ENCODE peak calls at places on chromosomes 11 and 22, in five cellular contexts. One of them, this sample, is unnamed.

GRCh38 chr22:35631597-35631996 is 14.5 kb upstream of the MB start:
- DNase-seq in left ventricle myocardium inferior: no peak
- DNase-seq in astrocyte of the spinal cord: peak
- DNase-seq in H9: peak
- DNase-seq in thoracic aorta: no peak
- DNase-seq in this sample: no peak

GRCh38 chr22:43013355-43014061 is 1.4 kb downstream of the PACSIN2 start:
- DNase-seq in H9: no peak
- DNase-seq in thoracic aorta: no peak
- DNase-seq in astrocyte of the spinal cord: peak
- DNase-seq in left ventricle myocardium inferior: no peak
- DNase-seq in this sample: no peak

GRCh38 chr11:38392176-38392575 is 1794.1 kb upstream of the RAG2 start:
- DNase-seq in left ventricle myocardium inferior: no peak
- DNase-seq in H9: no peak
- DNase-seq in thoracic aorta: no peak
- DNase-seq in astrocyte of the spinal cord: peak
- DNase-seq in this sample: no peak

GRCh38 chr22:48488149-48488551 is 1339.5 kb downstream of the BRD1 start:
- DNase-seq in thoracic aorta: no peak
- DNase-seq in H9: peak
- DNase-seq in astrocyte of the spinal cord: no peak
- DNase-seq in left ventricle myocardium inferior: no peak
- DNase-seq in this sample: no peak

GRCh38 chr22:19927696-19928095 is 13.9 kb upstream of the COMT start:
- DNase-seq in left ventricle myocardium inferior: no peak
- DNase-seq in H9: no peak
- DNase-seq in thoracic aorta: no peak
- DNase-seq in astrocyte of the spinal cord: no peak
- DNase-seq in this sample: no peak

GRCh38 chr11:71255323-71255722 is 2.9 kb upstream of the SHANK2 start:
- DNase-seq in H9: no peak
- DNase-seq in thoracic aorta: no peak
- DNase-seq in left ventricle myocardium inferior: no peak
- DNase-seq in astrocyte of the spinal cord: no peak
- DNase-seq in this sample: no peak

GRCh38 chr11:131537729-131538128 is 167.3 kb downstream of the NTM start:
- DNase-seq in thoracic aorta: no peak
- DNase-seq in H9: no peak
- DNase-seq in left ventricle myocardium inferior: no peak
- DNase-seq in astrocyte of the spinal cord: no peak
- DNase-seq in this sample: no peak

GRCh38 chr22:45516923-45517675 is 14.4 kb downstream of the FBLN1 start:
- DNase-seq in left ventricle myocardium inferior: no peak
- DNase-seq in thoracic aorta: no peak
- DNase-seq in astrocyte of the spinal cord: peak
- DNase-seq in H9: no peak
- DNase-seq in this sample: no peak

GRCh38 chr11:93849751-93850584 is 450 bp downstream of the VSTM5 start:
- DNase-seq in H9: peak
- DNase-seq in left ventricle myocardium inferior: peak
- DNase-seq in thoracic aorta: no peak
- DNase-seq in astrocyte of the spinal cord: peak
- DNase-seq in this sample: no peak

GRCh38 chr22:27309713-27310112 is 491.8 kb downstream of the MN1 start:
- DNase-seq in left ventricle myocardium inferior: no peak
- DNase-seq in thoracic aorta: no peak
- DNase-seq in astrocyte of the spinal cord: no peak
- DNase-seq in H9: no peak
- DNase-seq in this sample: no peak

GRCh38 chr11:10979529-10979928 is 121.7 kb upstream of the ZBED5 start:
- DNase-seq in H9: no peak
- DNase-seq in left ventricle myocardium inferior: no peak
- DNase-seq in astrocyte of the spinal cord: no peak
- DNase-seq in thoracic aorta: no peak
- DNase-seq in this sample: no peak

GRCh38 chr11:128716231-128716630 is 22.4 kb downstream of the FLI1 start:
- DNase-seq in left ventricle myocardium inferior: no peak
- DNase-seq in astrocyte of the spinal cord: peak
- DNase-seq in H9: no peak
- DNase-seq in thoracic aorta: no peak
- DNase-seq in this sample: no peak

DNA sequence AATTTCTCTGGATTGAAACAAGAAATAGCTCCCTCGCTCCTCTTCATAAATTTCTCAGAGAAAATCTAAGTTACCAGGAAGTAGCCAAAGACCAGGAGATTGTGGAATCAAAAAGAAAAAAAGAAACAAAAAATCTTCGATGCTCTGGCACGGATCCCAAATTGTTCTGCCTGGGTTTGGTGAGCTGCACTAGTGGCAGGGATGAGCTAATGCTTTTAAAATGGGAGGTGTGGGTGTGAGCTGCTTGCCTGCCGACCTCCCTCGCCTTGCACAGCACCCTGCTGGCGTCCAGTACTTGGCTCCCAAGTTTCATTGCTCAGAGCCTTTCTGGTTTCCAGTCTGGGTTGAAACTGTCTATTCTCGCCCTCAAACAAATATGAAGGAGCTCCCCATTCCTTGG is 2.5 kb downstream of the TIMP3 start:
- DNase-seq in H9: no peak
- DNase-seq in left ventricle myocardium inferior: no peak
- DNase-seq in thoracic aorta: no peak
- DNase-seq in astrocyte of the spinal cord: peak
- DNase-seq in this sample: no peak
- TF ChIP-seq CTCF in H9: no peak
- TF ChIP-seq CTCF in left ventricle myocardium inferior: no peak
- TF ChIP-seq CTCF in thoracic aorta: no peak
- TF ChIP-seq CTCF in astrocyte of the spinal cord: no peak
- TF ChIP-seq CTCF in this sample: peak

DNA sequence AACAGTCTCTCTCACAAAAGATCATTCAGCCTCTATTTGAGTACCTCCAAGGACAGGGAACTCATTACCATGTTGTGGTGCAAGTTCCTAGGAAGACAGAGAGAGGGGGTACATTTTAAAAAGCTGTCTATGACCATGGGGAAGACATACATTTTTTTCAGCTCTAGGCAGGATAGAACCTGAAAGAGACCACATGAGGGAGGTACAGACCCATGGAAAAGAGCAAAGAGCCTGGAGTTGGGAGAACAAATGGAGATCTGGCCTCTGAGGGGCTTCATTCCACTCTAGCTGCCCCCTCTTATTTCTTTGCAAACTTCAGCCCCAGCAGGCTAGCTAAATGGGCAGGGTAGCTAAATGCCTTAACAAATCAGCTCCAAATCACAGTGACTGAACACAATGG is 36.3 kb downstream of the KCNC1 start:
- DNase-seq in H9: no peak
- DNase-seq in left ventricle myocardium inferior: no peak
- DNase-seq in thoracic aorta: no peak
- DNase-seq in astrocyte of the spinal cord: no peak
- DNase-seq in this sample: no peak
- TF ChIP-seq CTCF in H9: peak
- TF ChIP-seq CTCF in left ventricle myocardium inferior: peak
- TF ChIP-seq CTCF in thoracic aorta: no peak
- TF ChIP-seq CTCF in astrocyte of the spinal cord: peak
- TF ChIP-seq CTCF in this sample: no peak

DNA sequence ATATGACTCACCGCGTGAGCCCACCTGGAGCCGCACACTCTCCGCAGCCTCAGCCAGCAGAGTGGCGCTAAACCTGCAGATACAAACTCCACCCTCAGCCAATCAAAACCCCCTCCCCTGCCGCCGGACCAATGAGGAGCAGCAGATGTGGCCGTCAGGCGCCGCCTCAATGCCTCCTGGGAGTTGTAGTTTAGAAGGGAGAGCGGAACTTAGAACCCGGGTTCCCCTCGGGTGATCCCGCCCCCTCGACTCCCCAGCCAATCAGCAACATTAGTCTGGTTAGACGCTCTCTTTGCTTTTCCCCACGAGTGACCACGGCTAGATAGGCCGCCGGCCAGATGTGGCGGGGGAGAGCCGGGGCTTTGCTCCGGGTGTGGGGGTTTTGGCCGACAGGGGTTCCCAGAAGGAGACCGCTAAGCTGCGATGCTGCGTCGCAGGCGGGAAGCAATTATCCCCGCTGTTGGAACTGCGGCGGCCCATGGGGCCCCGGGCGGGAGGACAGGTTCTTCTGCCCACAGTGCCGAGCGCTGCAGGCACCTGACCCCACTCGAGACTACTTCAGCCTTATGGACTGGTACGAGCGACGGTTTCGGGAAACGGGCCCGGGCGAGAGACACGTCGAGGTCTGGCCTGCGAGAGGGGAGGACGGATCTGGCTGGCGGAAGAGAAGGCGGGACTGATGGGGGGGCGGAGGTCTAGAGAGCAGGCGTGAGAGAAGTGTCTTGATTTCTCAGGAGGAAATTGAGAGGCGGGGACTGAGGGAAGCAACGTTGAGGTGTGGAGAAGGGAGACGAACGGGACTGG is at the start of the genes CHEK2 and HSCB:
- DNase-seq in thoracic aorta: peak
- DNase-seq in astrocyte of the spinal cord: peak
- DNase-seq in H9: peak
- DNase-seq in left ventricle myocardium inferior: peak
- DNase-seq in this sample: peak
- TF ChIP-seq CTCF in thoracic aorta: no peak
- TF ChIP-seq CTCF in astrocyte of the spinal cord: no peak
- TF ChIP-seq CTCF in H9: no peak
- TF ChIP-seq CTCF in left ventricle myocardium inferior: peak
- TF ChIP-seq CTCF in this sample: no peak

DNA sequence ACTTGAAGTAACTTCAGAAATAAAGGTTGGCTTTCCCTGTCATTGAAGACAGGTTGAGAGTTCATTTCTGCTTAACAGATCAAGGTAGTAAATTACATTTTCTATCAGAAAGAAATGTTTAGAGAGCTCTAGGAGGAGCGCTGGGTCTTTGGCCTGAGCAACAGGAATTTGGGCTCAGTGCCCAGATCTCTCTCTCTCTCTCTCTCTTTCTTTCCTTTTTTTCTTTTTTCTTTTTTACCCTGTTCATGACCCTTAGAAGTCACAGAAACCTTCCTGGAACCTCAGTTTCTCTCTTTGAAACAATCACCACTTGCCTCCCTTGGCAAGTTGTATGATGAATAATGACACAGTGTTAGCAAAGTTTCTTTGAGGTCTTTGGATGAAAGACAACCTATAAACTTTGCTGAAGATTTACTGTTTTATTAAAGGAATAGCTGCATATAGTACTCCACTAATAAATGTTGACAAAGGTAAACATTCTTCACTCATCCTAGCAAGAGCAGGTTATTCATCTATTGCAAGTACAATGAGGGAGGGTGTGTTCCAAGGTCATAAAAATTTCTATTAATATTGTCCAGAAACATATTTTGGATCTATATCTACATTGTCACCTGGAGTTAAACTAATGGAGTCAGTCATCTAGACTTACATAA is 35.5 kb upstream of the RASSF10 start:
- DNase-seq in thoracic aorta: no peak
- DNase-seq in astrocyte of the spinal cord: no peak
- DNase-seq in left ventricle myocardium inferior: no peak
- DNase-seq in H9: no peak
- DNase-seq in this sample: no peak
- TF ChIP-seq CTCF in thoracic aorta: no peak
- TF ChIP-seq CTCF in astrocyte of the spinal cord: no peak
- TF ChIP-seq CTCF in left ventricle myocardium inferior: no peak
- TF ChIP-seq CTCF in H9: no peak
- TF ChIP-seq CTCF in this sample: no peak

DNA sequence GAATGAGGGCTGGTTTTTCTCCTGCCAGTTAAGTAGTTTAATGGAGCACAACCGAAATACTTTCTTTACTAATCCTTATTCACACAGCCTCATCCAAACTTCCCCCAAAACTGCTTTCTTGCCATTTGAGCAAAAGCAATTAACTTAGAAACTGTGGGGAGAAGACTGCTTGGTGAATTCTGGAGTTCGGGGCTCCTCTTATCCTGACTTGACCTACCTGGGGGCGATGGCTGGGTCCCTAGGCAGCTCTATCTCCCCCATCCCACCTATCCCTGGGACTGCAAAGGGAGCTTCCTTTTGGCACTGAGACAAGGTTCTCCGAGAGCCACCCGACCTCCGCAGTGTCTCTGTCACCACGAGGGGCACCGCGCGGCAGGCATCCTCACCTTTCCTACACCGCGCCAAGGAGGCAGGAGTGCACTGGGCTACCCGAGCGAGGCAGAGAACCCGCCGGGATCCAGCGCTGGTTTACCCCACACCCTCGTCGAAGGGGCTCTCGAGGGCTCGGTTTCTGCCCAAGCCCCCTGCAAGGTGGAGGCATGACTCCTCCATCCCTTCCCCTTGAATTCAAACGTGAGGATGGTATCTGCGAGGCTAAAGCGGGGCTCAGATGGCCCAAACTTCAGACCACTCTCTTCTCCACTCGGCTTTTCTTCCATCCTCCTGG is 731 bp downstream of the DESI1 start:
- DNase-seq in astrocyte of the spinal cord: no peak
- DNase-seq in left ventricle myocardium inferior: peak
- DNase-seq in H9: peak
- DNase-seq in thoracic aorta: no peak
- DNase-seq in this sample: no peak
- TF ChIP-seq CTCF in astrocyte of the spinal cord: no peak
- TF ChIP-seq CTCF in left ventricle myocardium inferior: no peak
- TF ChIP-seq CTCF in H9: no peak
- TF ChIP-seq CTCF in thoracic aorta: no peak
- TF ChIP-seq CTCF in this sample: no peak

GRCh38 chr11:14258177-14258935 is 100.6 kb downstream of the RRAS2 start:
- DNase-seq in left ventricle myocardium inferior: no peak
- DNase-seq in astrocyte of the spinal cord: peak
- DNase-seq in H9: no peak
- DNase-seq in thoracic aorta: no peak
- DNase-seq in this sample: no peak

GRCh38 chr11:14262271-14262846 is 96.6 kb downstream of the RRAS2 start:
- DNase-seq in H9: no peak
- DNase-seq in thoracic aorta: no peak
- DNase-seq in astrocyte of the spinal cord: peak
- DNase-seq in left ventricle myocardium inferior: no peak
- DNase-seq in this sample: no peak

GRCh38 chr11:14261094-14261493 is 97.9 kb downstream of the RRAS2 start:
- DNase-seq in left ventricle myocardium inferior: no peak
- DNase-seq in thoracic aorta: no peak
- DNase-seq in astrocyte of the spinal cord: no peak
- DNase-seq in H9: no peak
- DNase-seq in this sample: no peak

GRCh38 chr11:14259870-14260269 is 99.1 kb downstream of the RRAS2 start:
- DNase-seq in astrocyte of the spinal cord: no peak
- DNase-seq in thoracic aorta: no peak
- DNase-seq in H9: no peak
- DNase-seq in left ventricle myocardium inferior: no peak
- DNase-seq in this sample: peak

GRCh38 chr11:14259186-14259784 is 99.7 kb downstream of the RRAS2 start:
- DNase-seq in astrocyte of the spinal cord: no peak
- DNase-seq in left ventricle myocardium inferior: no peak
- DNase-seq in H9: no peak
- DNase-seq in thoracic aorta: no peak
- DNase-seq in this sample: peak
- TF ChIP-seq CTCF in astrocyte of the spinal cord: no peak
- TF ChIP-seq CTCF in left ventricle myocardium inferior: no peak
- TF ChIP-seq CTCF in H9: peak
- TF ChIP-seq CTCF in thoracic aorta: no peak
- TF ChIP-seq CTCF in this sample: no peak

This sample was measured in esophagus muscularis mucosa.